ENCODE peak calls at places on chromosomes 11 and 22, in four cellular contexts. N is A673, V is mammary epithelial cell, L is cardiac muscle cell. J is an unnamed sample.
A peak's percentile ranks its signal among the peaks of the same experiment; 100 is the strongest.

GRCh38 chr11:113615098-113615497 is 91.0 kb downstream of the TMPRSS5 start:
- DNase-seq in N (peak; percentile 16), V (no peak), L (no peak), J (no peak)

GRCh38 chr11:71244116-71244815 is 8.1 kb downstream of the SHANK2 start:
- DNase-seq in N (no peak), V (no peak), L (peak; percentile 52), J (peak; percentile 52)

GRCh38 chr11:19089421-19089820 is 27.5 kb upstream of the ZDHHC13 start:
- DNase-seq in N (no peak), V (peak; percentile 63), L (no peak), J (no peak)

GRCh38 chr11:117604349-117604995 is 192.5 kb downstream of the DSCAML1 start:
- DNase-seq in N (no peak), V (no peak), L (no peak), J (peak; percentile 81)

GRCh38 chr22:46803031-46803880 is 40.8 kb downstream of the TBC1D22A start:
- DNase-seq in N (peak; percentile 49), V (peak; percentile 23), L (peak; percentile 41), J (no peak)

GRCh38 chr11:44607987-44608386 is 42.5 kb downstream of the CD82 start:
- DNase-seq in N (no peak), V (no peak), L (no peak), J (no peak)

GRCh38 chr11:120212259-120212888 is 1.5 kb downstream of the OAF start:
- DNase-seq in N (no peak), V (no peak), L (no peak), J (no peak)

GRCh38 chr11:45170484-45170883 is 24.0 kb downstream of the PRDM11 start:
- DNase-seq in N (no peak), V (no peak), L (no peak), J (no peak)

GRCh38 chr11:12234216-12234615 is 123.8 kb downstream of the MICAL2 start:
- DNase-seq in N (no peak), V (no peak), L (peak; percentile 36), J (no peak)

GRCh38 chr11:79414644-79415317 is 26.0 kb downstream of the TENM4 start:
- DNase-seq in N (no peak), V (peak; percentile 76), L (peak; percentile 79), J (no peak)

GRCh38 chr11:116792869-116793475 is 1.3 kb upstream of the APOA5 start:
- DNase-seq in N (no peak), V (peak; percentile 80), L (no peak), J (no peak)

GRCh38 chr11:85694385-85694980 is 8.5 kb upstream of the CCDC89 start:
- DNase-seq in N (peak; percentile 58), V (peak; percentile 16), L (peak; percentile 70), J (peak; percentile 11)

GRCh38 chr11:44445500-44446340 is 119.7 kb upstream of the CD82 start:
- DNase-seq in N (no peak), V (peak; percentile 72), L (no peak), J (peak; percentile 45)

GRCh38 chr22:27647540-27647939 is 154.0 kb downstream of the MN1 start:
- DNase-seq in N (no peak), V (no peak), L (no peak), J (no peak)

GRCh38 chr11:1882265-1883238 is 9.1 kb downstream of the PRR33 start:
- DNase-seq in N (peak; percentile 68), V (peak; percentile 54), L (peak; percentile 83), J (peak; percentile 78)

GRCh38 chr11:2650343-2650867 is 49.4 kb downstream of the KCNQ1OT1 start:
- DNase-seq in N (no peak), V (no peak), L (no peak), J (no peak)

GRCh38 chr22:48744967-48745841 is 1082.5 kb downstream of the BRD1 start:
- DNase-seq in N (no peak), V (no peak), L (no peak), J (no peak)

GRCh38 chr11:3000032-3000961 is 8.2 kb upstream of the NAP1L4 start:
- DNase-seq in N (peak; percentile 93), V (peak; percentile 96), L (peak; percentile 78), J (peak; percentile 83)

GRCh38 chr11:128207861-128208321 is 379.5 kb downstream of the ETS1 start:
- DNase-seq in N (no peak), V (peak; percentile 98), L (peak; percentile 99), J (peak; percentile 53)

GRCh38 chr11:5272395-5273017 is 2.8 kb upstream of the HBE1 start:
- DNase-seq in N (no peak), V (no peak), L (no peak), J (no peak)

GRCh38 chr11:61908730-61909622 is 8.4 kb downstream of the RAB3IL1 start:
- DNase-seq in N (no peak), V (no peak), L (peak; percentile 59), J (no peak)

GRCh38 chr22:43846966-43847365 is 15.3 kb downstream of the SULT4A1 start:
- DNase-seq in N (no peak), V (no peak), L (no peak), J (no peak)

DNA sequence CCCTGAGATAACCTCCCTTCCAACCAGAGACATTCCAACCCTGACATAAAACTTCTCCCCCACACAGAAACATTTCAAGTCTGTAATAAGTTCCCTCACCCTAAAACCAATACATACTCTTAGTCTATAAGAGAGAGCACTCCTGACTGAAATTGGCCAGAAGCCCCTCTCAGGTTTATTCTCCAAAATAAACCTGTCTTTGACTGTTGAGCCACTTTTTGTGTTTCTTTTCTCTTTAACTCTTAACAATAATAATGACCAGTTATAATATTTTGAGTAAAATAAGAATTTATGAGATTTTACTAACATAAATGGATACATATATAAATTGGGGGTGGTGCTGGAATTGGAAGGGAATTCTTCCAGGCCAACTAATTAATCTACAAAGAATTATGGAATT is 93.6 kb downstream of the GRM5 start:
- DNase-seq in N (no peak), V (no peak), L (no peak), J (no peak)
- H3K27ac ChIP-seq in N (no peak overlapping the region), V (no peak overlapping the region), L (no peak overlapping the region), J (no peak overlapping the region)

GRCh38 chr11:7513210-7514098 is at the start of gene PPFIBP2:
- DNase-seq in N (peak; percentile 63), V (peak; percentile 64), L (peak; percentile 75), J (peak; percentile 64)

GRCh38 chr11:7511405-7511804 is 2.4 kb upstream of the PPFIBP2 start:
- DNase-seq in N (no peak), V (no peak), L (peak; percentile 18), J (no peak)

GRCh38 chr11:7515544-7515943 is 1.7 kb downstream of the PPFIBP2 start:
- DNase-seq in N (no peak), V (no peak), L (no peak), J (no peak)

GRCh38 chr11:7514099-7514725 is 413 bp downstream of the PPFIBP2 start:
- DNase-seq in N (no peak), V (no peak), L (no peak), J (no peak)

GRCh38 chr11:7512525-7513209 is 1.1 kb upstream of the PPFIBP2 start:
- DNase-seq in N (no peak), V (no peak), L (peak; percentile 74), J (no peak)
- H3K4me1 ChIP-seq in N (peaks cover 8% of the 10 kb centered on the region), V (peaks cover 18% of the 10 kb centered on the region), L (peaks cover 13% of the 10 kb centered on the region), J (peaks cover 16% of the 10 kb centered on the region)

DNA sequence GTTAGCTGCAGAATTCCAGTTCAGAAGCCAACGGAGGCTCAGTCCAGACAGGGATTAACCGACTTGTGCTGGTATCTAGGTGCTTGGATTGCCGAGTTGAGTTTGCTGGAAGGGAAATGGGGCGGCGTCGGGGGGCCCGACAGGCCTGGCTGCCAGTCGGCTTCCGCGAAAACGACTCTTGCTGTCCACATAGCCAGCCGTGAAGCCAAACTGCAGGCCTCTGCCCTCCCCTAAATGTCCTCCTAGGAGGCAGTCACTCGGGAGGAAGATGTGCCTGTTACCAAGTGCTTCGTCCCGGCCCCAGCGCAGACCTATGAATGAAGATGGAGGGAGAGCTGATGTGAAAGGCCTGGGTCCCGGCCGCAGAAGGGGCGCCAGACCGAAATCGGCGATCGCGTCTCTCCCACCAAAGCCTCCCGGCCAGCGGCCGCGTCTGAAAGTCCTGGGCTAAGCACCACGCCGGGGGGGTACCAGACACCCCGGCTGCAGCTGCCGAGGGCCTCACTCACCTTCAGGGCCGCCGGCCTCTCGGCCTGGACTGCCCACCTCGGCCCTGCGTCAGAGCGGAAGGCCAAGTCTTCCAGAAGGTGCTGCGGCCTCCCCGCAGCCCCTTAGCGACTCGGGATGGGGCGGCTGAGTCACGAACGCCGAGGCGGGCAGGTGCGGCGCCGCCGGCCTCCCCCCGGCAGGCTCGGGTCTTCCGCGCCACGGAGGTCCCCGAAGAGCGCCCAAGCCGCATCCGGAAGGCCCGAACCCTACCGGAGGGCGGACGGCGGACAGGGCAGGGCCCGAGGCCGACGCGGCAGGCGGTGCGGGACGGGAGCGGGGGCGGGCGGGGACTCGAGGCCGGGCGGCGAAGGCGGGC is 7.5 kb downstream of the DPAGT1 start:
- DNase-seq in N (peak; percentile 51), V (peak; percentile 39), L (peak; percentile 45), J (no peak)
- H3K36me3 ChIP-seq in N (peaks cover 69% of the 10 kb centered on the region), V (peaks cover 26% of the 10 kb centered on the region), L (peaks cover 33% of the 10 kb centered on the region), J (peaks cover 53% of the 10 kb centered on the region)

GRCh38 chr22:41596776-41597634 is 7.4 kb upstream of the PMM1 start:
- DNase-seq in N (peak; percentile 49), V (peak; percentile 66), L (peak; percentile 68), J (peak; percentile 42)
- H3K27ac ChIP-seq in N (peak overlapping the region; percentile 29), V (peak overlapping the region; percentile 75), L (peak overlapping the region; percentile 84), J (no peak overlapping the region)

DNA sequence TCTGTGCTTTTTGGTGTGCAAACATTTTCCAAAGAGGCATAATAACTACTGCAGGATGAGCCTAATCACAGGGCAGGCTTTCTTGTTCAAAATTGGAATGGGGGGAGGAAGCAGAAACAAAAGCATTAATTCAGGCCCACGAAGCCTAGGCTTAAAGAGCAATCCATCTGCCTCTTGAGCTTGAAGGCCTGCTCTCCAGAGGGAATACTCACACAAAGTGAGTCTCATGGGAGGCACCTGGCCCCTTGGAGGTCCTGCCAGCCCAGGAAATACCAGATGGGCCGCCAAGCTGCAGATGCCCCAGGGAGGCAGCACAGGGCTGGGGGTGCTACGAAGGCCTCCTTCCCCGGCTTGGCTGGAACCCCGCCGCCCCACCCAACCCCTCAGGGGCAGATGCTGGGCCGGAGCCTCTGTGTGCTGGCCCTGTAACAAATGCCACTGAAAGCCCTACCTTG is 39.3 kb upstream of the COMT start:
- DNase-seq in N (no peak), V (no peak), L (no peak), J (peak; percentile 44)
- H3K4me1 ChIP-seq in N (peaks cover 16% of the 10 kb centered on the region), V (no peaks in the 10 kb centered on the region), L (peaks cover 17% of the 10 kb centered on the region), J (peaks cover 28% of the 10 kb centered on the region)

DNA sequence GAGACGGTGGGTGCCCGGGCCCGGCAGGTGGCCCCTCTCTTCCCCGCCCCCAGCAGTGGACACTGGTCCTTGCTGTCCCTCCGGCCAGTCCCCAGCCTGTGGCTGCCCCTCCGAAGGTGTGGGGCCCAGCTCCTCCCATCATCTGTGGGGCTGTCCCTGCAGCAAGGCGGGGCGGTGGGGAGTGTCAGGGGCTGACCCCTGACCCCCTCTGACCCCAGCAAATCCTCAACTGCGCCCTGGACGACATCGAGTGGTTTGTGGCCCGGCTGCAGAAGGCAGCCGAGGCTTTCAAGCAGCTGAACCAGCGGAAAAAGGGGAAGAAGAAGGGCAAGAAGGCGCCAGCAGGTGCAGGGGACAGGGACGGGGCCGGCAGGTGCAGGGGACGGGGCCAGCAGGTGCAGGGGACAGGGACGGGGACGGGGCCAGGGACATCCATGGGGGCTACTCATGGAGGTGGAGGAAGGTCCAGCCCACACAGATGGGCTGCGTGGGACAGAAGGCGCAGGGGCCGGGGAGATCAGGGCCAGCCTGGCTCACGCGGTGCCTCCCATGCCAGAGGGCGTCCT is 15.4 kb downstream of the EPS8L2 start:
- DNase-seq in N (no peak), V (no peak), L (no peak), J (no peak)
- H3K36me3 ChIP-seq in N (no peaks in the 10 kb centered on the region), V (peaks cover 18% of the 10 kb centered on the region), L (no peaks in the 10 kb centered on the region), J (no peaks in the 10 kb centered on the region)